ENCODE peak calls at places on chromosomes 3 and 15, in nine cellular contexts. T is BJ; B is HEK293T; P is RPMI7951; N is stimulated activated CD4-positive, alpha-beta T cell treated with anti-CD3 and anti-CD28 coated beads, Interleukin-1b, Interleukin-23, amount 100 ng/mL, for 24 hours; S is heart left ventricle; O is fibroblast of lung; V is SW 1271; R is foreskin fibroblast. F is an unnamed sample.

GRCh38 chr3:2921903-2922302 is 188.3 kb downstream of the IL5RA start:
- DNase-seq in T (no peak), B (no peak), P (peak; percentile 7), N (no peak), S (no peak), O (peak; percentile 18), V (no peak), R (no peak), F (no peak)

GRCh38 chr3:8491750-8492149 is 9.9 kb upstream of the LMCD1 start:
- DNase-seq in T (no peak), B (no peak), P (no peak), N (no peak), S (no peak), O (no peak), V (no peak), R (no peak), F (no peak)

GRCh38 chr3:183341545-183342288 is 86.7 kb downstream of the MCF2L2 start:
- DNase-seq in T (no peak), B (no peak), P (no peak), N (no peak), S (no peak), O (no peak), V (no peak), R (no peak), F (no peak)

GRCh38 chr15:49042165-49042564 is 4.1 kb downstream of the SECISBP2L start:
- DNase-seq in T (no peak), B (no peak), P (no peak), N (no peak), S (no peak), O (no peak), V (no peak), R (no peak), F (no peak)

GRCh38 chr3:9912294-9912935 is 4.5 kb upstream of the IL17RC start:
- DNase-seq in T (no peak), B (no peak), P (peak; percentile 54), N (no peak), S (no peak), O (peak; percentile 56), V (no peak), R (peak; percentile 66), F (peak; percentile 15)

GRCh38 chr15:36294359-36294758 is 285.1 kb upstream of the CDIN1 start:
- DNase-seq in T (no peak), B (peak; percentile 8), P (peak; percentile 17), N (no peak), S (no peak), O (no peak), V (no peak), R (no peak), F (no peak)

GRCh38 chr15:52466134-52466701 is 62.5 kb downstream of the MYO5A start:
- DNase-seq in T (no peak), B (no peak), P (no peak), N (no peak), S (peak; percentile 38), O (no peak), V (no peak), R (no peak), F (no peak)

GRCh38 chr15:42035362-42035761 is 14.5 kb upstream of the PLA2G4E start:
- DNase-seq in T (no peak), B (no peak), P (no peak), N (no peak), S (no peak), O (no peak), V (no peak), R (peak; percentile 24), F (no peak)

GRCh38 chr3:12987602-12988001 is 85.6 kb downstream of the IQSEC1 start:
- DNase-seq in T (no peak), B (no peak), P (no peak), N (no peak), S (no peak), O (no peak), V (no peak), R (no peak), F (no peak)

GRCh38 chr15:55879181-55879580 is 114.2 kb downstream of the NEDD4 start:
- DNase-seq in T (no peak), B (no peak), P (no peak), N (no peak), S (no peak), O (peak; percentile 50), V (no peak), R (no peak), F (no peak)

GRCh38 chr3:150945226-150945625 is 27.3 kb downstream of the CLRN1 start:
- DNase-seq in T (no peak), B (no peak), P (peak; percentile 71), N (no peak), S (no peak), O (peak; percentile 59), V (no peak), R (peak; percentile 64), F (peak; percentile 16)

GRCh38 chr15:40981186-40981585 is 27.9 kb downstream of the CHAC1 start:
- DNase-seq in T (no peak), B (no peak), P (no peak), N (no peak), S (no peak), O (no peak), V (no peak), R (no peak), F (no peak)

GRCh38 chr15:73870700-73871408 is 2.5 kb upstream of the TBC1D21 start:
- DNase-seq in T (no peak), B (no peak), P (peak; percentile 45), N (no peak), S (peak; percentile 79), O (no peak), V (no peak), R (peak; percentile 11), F (no peak)

GRCh38 chr3:158103131-158103955 is 2.9 kb downstream of the SHOX2 start:
- DNase-seq in T (no peak), B (no peak), P (no peak), N (no peak), S (peak; percentile 26), O (no peak), V (no peak), R (no peak), F (no peak)

GRCh38 chr3:175672119-175672689 is 813.1 kb downstream of the NAALADL2 start:
- DNase-seq in T (no peak), B (peak; percentile 6), P (no peak), N (no peak), S (no peak), O (peak; percentile 83), V (no peak), R (peak; percentile 32), F (peak; percentile 16)

GRCh38 chr3:124510290-124510689 is 220.0 kb upstream of the UMPS start:
- DNase-seq in T (peak; percentile 21), B (no peak), P (no peak), N (no peak), S (no peak), O (no peak), V (no peak), R (no peak), F (no peak)

GRCh38 chr15:94670436-94671034 is 439.2 kb downstream of the MCTP2 start:
- DNase-seq in T (no peak), B (peak; percentile 36), P (peak; percentile 49), N (no peak), S (no peak), O (peak; percentile 74), V (no peak), R (peak; percentile 4), F (peak; percentile 4)

GRCh38 chr15:68646156-68646555 is 67.4 kb downstream of the CORO2B start:
- DNase-seq in T (no peak), B (no peak), P (peak; percentile 33), N (no peak), S (no peak), O (no peak), V (no peak), R (no peak), F (no peak)

GRCh38 chr3:186107148-186108105 is 1.5 kb downstream of the ETV5 start:
- DNase-seq in T (no peak), B (peak; percentile 57), P (peak; percentile 74), N (no peak), S (peak; percentile 62), O (peak; percentile 84), V (peak; percentile 19), R (peak; percentile 57), F (no peak)

GRCh38 chr3:47016934-47017435 is 37.5 kb downstream of the NBEAL2 start:
- DNase-seq in T (peak; percentile 32), B (no peak), P (peak; percentile 88), N (no peak), S (no peak), O (peak; percentile 53), V (no peak), R (peak; percentile 80), F (peak; percentile 61)

GRCh38 chr15:100842756-100843730 is 36.6 kb upstream of the ALDH1A3 start:
- DNase-seq in T (peak; percentile 63), B (no peak), P (no peak), N (no peak), S (no peak), O (peak; percentile 92), V (no peak), R (peak; percentile 23), F (no peak)

F was measured in GM04504.